ENCODE peak calls at places on chromosomes 11 and 22, in ten cellular contexts. One of them, this sample, is unnamed. For H3K27me3, the result is how much of the 10 kb centered on the place peaks cover.

GRCh38 chr11:70519117-70519516 is 120.8 kb downstream of the CTTN start:
- DNase-seq in MG63: no peak
- DNase-seq in pancreas: no peak
- DNase-seq in mesendoderm: no peak
- DNase-seq in AG04450: no peak
- DNase-seq in IMR-90: no peak
- DNase-seq in HL-60: no peak
- DNase-seq in CD4-positive, alpha-beta memory T cell: no peak
- DNase-seq in adrenal gland: no peak
- DNase-seq in fibroblast of lung: no peak
- DNase-seq in this sample: no peak

GRCh38 chr11:44673691-44674090 is 53.1 kb upstream of the TSPAN18 start:
- DNase-seq in AG04450: no peak
- DNase-seq in mesendoderm: no peak
- DNase-seq in adrenal gland: no peak
- DNase-seq in IMR-90: no peak
- DNase-seq in pancreas: no peak
- DNase-seq in fibroblast of lung: no peak
- DNase-seq in CD4-positive, alpha-beta memory T cell: no peak
- DNase-seq in MG63: no peak
- DNase-seq in HL-60: no peak
- DNase-seq in this sample: no peak

GRCh38 chr11:111935331-111936044 is 1.7 kb upstream of the DIXDC1 start:
- DNase-seq in IMR-90: peak
- DNase-seq in pancreas: no peak
- DNase-seq in HL-60: peak
- DNase-seq in fibroblast of lung: peak
- DNase-seq in adrenal gland: peak
- DNase-seq in CD4-positive, alpha-beta memory T cell: no peak
- DNase-seq in MG63: no peak
- DNase-seq in mesendoderm: no peak
- DNase-seq in AG04450: no peak
- DNase-seq in this sample: no peak

GRCh38 chr11:128796275-128796674 is 70.8 kb downstream of the KCNJ1 start:
- DNase-seq in HL-60: no peak
- DNase-seq in mesendoderm: no peak
- DNase-seq in pancreas: no peak
- DNase-seq in fibroblast of lung: peak
- DNase-seq in adrenal gland: no peak
- DNase-seq in IMR-90: peak
- DNase-seq in AG04450: no peak
- DNase-seq in CD4-positive, alpha-beta memory T cell: no peak
- DNase-seq in MG63: no peak
- DNase-seq in this sample: no peak

GRCh38 chr11:34948721-34949120 is 32.3 kb downstream of the PDHX start:
- DNase-seq in CD4-positive, alpha-beta memory T cell: no peak
- DNase-seq in IMR-90: peak
- DNase-seq in HL-60: no peak
- DNase-seq in pancreas: no peak
- DNase-seq in adrenal gland: peak
- DNase-seq in MG63: peak
- DNase-seq in fibroblast of lung: peak
- DNase-seq in AG04450: no peak
- DNase-seq in mesendoderm: no peak
- DNase-seq in this sample: no peak

GRCh38 chr11:80346660-80347059 is 905.8 kb upstream of the TENM4 start:
- DNase-seq in AG04450: no peak
- DNase-seq in CD4-positive, alpha-beta memory T cell: no peak
- DNase-seq in HL-60: no peak
- DNase-seq in pancreas: no peak
- DNase-seq in fibroblast of lung: no peak
- DNase-seq in mesendoderm: no peak
- DNase-seq in adrenal gland: peak
- DNase-seq in IMR-90: no peak
- DNase-seq in MG63: no peak
- DNase-seq in this sample: no peak

GRCh38 chr11:39239553-39239952 is 2219.9 kb downstream of the LRRC4C start:
- DNase-seq in IMR-90: no peak
- DNase-seq in adrenal gland: no peak
- DNase-seq in AG04450: no peak
- DNase-seq in MG63: no peak
- DNase-seq in HL-60: no peak
- DNase-seq in mesendoderm: peak
- DNase-seq in CD4-positive, alpha-beta memory T cell: no peak
- DNase-seq in pancreas: no peak
- DNase-seq in fibroblast of lung: no peak
- DNase-seq in this sample: no peak

GRCh38 chr11:36376315-36376887 is 80.3 kb downstream of the PRR5L start:
- DNase-seq in AG04450: no peak
- DNase-seq in fibroblast of lung: no peak
- DNase-seq in mesendoderm: peak
- DNase-seq in IMR-90: peak
- DNase-seq in HL-60: no peak
- DNase-seq in MG63: peak
- DNase-seq in adrenal gland: peak
- DNase-seq in CD4-positive, alpha-beta memory T cell: no peak
- DNase-seq in pancreas: peak
- DNase-seq in this sample: no peak

GRCh38 chr11:13668957-13669521 is 571 bp downstream of the FAR1 start:
- DNase-seq in pancreas: peak
- DNase-seq in AG04450: no peak
- DNase-seq in mesendoderm: peak
- DNase-seq in fibroblast of lung: peak
- DNase-seq in HL-60: no peak
- DNase-seq in MG63: peak
- DNase-seq in IMR-90: peak
- DNase-seq in adrenal gland: peak
- DNase-seq in CD4-positive, alpha-beta memory T cell: no peak
- DNase-seq in this sample: peak

GRCh38 chr22:25068701-25069100 is 116.2 kb downstream of the KIAA1671 start:
- DNase-seq in pancreas: no peak
- DNase-seq in mesendoderm: no peak
- DNase-seq in CD4-positive, alpha-beta memory T cell: peak
- DNase-seq in HL-60: no peak
- DNase-seq in adrenal gland: no peak
- DNase-seq in MG63: no peak
- DNase-seq in IMR-90: no peak
- DNase-seq in fibroblast of lung: no peak
- DNase-seq in AG04450: no peak
- DNase-seq in this sample: no peak

GRCh38 chr22:29797351-29797750 is 30.2 kb downstream of the UQCR10 start:
- DNase-seq in MG63: no peak
- DNase-seq in IMR-90: no peak
- DNase-seq in CD4-positive, alpha-beta memory T cell: no peak
- DNase-seq in mesendoderm: no peak
- DNase-seq in pancreas: no peak
- DNase-seq in HL-60: peak
- DNase-seq in adrenal gland: no peak
- DNase-seq in fibroblast of lung: no peak
- DNase-seq in AG04450: no peak
- DNase-seq in this sample: no peak

GRCh38 chr11:3905080-3905953 is 49.9 kb downstream of the STIM1 start:
- DNase-seq in MG63: no peak
- DNase-seq in IMR-90: peak
- DNase-seq in AG04450: no peak
- DNase-seq in CD4-positive, alpha-beta memory T cell: peak
- DNase-seq in pancreas: no peak
- DNase-seq in mesendoderm: peak
- DNase-seq in adrenal gland: peak
- DNase-seq in fibroblast of lung: peak
- DNase-seq in HL-60: peak
- DNase-seq in this sample: no peak

GRCh38 chr11:58178444-58178843 is 10.4 kb upstream of the OR9Q2 start:
- DNase-seq in CD4-positive, alpha-beta memory T cell: no peak
- DNase-seq in mesendoderm: no peak
- DNase-seq in adrenal gland: no peak
- DNase-seq in HL-60: no peak
- DNase-seq in IMR-90: no peak
- DNase-seq in AG04450: no peak
- DNase-seq in MG63: no peak
- DNase-seq in pancreas: no peak
- DNase-seq in fibroblast of lung: no peak
- DNase-seq in this sample: no peak

GRCh38 chr11:117794144-117794543 is 2.9 kb downstream of the DSCAML1 start:
- DNase-seq in pancreas: no peak
- DNase-seq in mesendoderm: no peak
- DNase-seq in AG04450: no peak
- DNase-seq in adrenal gland: no peak
- DNase-seq in CD4-positive, alpha-beta memory T cell: no peak
- DNase-seq in HL-60: no peak
- DNase-seq in MG63: no peak
- DNase-seq in fibroblast of lung: no peak
- DNase-seq in IMR-90: no peak
- DNase-seq in this sample: no peak
- H3K27me3 ChIP-seq in pancreas: under half
- H3K27me3 ChIP-seq in mesendoderm: under half
- H3K27me3 ChIP-seq in AG04450: under half
- H3K27me3 ChIP-seq in adrenal gland: under half
- H3K27me3 ChIP-seq in CD4-positive, alpha-beta memory T cell: under half
- H3K27me3 ChIP-seq in HL-60: under half
- H3K27me3 ChIP-seq in MG63: under half
- H3K27me3 ChIP-seq in fibroblast of lung: under half
- H3K27me3 ChIP-seq in IMR-90: under half
- H3K27me3 ChIP-seq in this sample: half or more

DNA sequence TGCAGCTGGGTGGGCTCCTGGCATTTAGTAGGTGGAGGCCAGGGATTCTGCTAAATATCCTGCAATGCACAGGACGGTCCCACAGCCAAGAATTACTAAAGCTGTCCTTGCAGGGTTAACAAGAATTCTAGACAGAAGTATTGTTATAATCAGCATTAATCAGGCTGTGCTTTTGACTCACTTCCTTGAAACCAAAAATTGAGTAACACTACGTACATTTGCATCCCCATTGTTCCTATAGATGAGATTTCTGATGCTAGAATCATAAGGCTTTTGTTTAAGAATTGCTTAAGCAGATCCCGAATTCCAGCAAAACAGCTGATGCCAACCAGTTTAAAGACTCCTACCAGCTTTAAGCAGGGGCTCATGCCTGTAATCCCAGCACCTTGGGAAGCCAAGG is 11.4 kb downstream of the SLC6A5 start:
- DNase-seq in mesendoderm: no peak
- DNase-seq in HL-60: no peak
- DNase-seq in MG63: no peak
- DNase-seq in AG04450: no peak
- DNase-seq in IMR-90: no peak
- DNase-seq in pancreas: no peak
- DNase-seq in CD4-positive, alpha-beta memory T cell: no peak
- DNase-seq in fibroblast of lung: no peak
- DNase-seq in adrenal gland: no peak
- DNase-seq in this sample: peak
- H3K27me3 ChIP-seq in mesendoderm: under half
- H3K27me3 ChIP-seq in HL-60: under half
- H3K27me3 ChIP-seq in MG63: under half
- H3K27me3 ChIP-seq in AG04450: under half
- H3K27me3 ChIP-seq in IMR-90: under half
- H3K27me3 ChIP-seq in pancreas: under half
- H3K27me3 ChIP-seq in CD4-positive, alpha-beta memory T cell: under half
- H3K27me3 ChIP-seq in fibroblast of lung: under half
- H3K27me3 ChIP-seq in adrenal gland: under half
- H3K27me3 ChIP-seq in this sample: under half

DNA sequence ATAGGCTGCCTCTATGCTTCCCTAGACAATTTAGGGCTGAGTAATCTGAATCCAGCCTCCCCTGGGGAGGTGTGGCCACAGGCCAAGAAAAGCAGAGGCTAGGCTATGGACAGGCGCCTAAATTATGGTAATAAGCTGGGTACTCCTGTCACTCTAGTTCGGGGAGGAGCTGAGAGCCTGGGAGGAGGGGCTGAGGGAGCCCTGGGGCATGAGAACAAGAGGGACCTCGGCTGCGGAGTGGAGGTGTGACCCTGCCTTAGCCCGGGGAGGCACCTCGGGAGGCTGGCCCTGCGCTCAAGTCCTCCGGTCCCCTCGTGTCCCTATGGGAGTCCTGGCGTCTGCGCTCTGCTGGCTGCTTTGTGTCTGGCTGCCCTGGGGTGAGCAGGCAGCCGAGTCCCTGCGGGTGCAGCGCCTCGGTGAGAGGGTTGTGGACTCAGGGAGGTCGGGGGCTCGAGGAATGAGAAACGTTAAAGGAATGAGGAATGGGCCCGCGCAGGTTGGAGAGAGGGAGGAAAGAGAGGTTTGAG is at the start of gene OTOG:
- DNase-seq in mesendoderm: peak
- DNase-seq in adrenal gland: no peak
- DNase-seq in HL-60: no peak
- DNase-seq in fibroblast of lung: no peak
- DNase-seq in pancreas: no peak
- DNase-seq in AG04450: no peak
- DNase-seq in IMR-90: no peak
- DNase-seq in MG63: peak
- DNase-seq in CD4-positive, alpha-beta memory T cell: no peak
- DNase-seq in this sample: peak
- H3K27me3 ChIP-seq in mesendoderm: under half
- H3K27me3 ChIP-seq in adrenal gland: under half
- H3K27me3 ChIP-seq in HL-60: under half
- H3K27me3 ChIP-seq in fibroblast of lung: under half
- H3K27me3 ChIP-seq in pancreas: under half
- H3K27me3 ChIP-seq in AG04450: under half
- H3K27me3 ChIP-seq in IMR-90: under half
- H3K27me3 ChIP-seq in MG63: under half
- H3K27me3 ChIP-seq in CD4-positive, alpha-beta memory T cell: under half
- H3K27me3 ChIP-seq in this sample: under half

GRCh38 chr22:22721681-22722309 is 77.4 kb downstream of the GGTLC2 start:
- DNase-seq in fibroblast of lung: peak
- DNase-seq in IMR-90: peak
- DNase-seq in HL-60: no peak
- DNase-seq in MG63: peak
- DNase-seq in pancreas: no peak
- DNase-seq in mesendoderm: no peak
- DNase-seq in adrenal gland: no peak
- DNase-seq in AG04450: no peak
- DNase-seq in CD4-positive, alpha-beta memory T cell: no peak
- DNase-seq in this sample: no peak

GRCh38 chr22:22716136-22716535 is 71.7 kb downstream of the GGTLC2 start:
- DNase-seq in IMR-90: no peak
- DNase-seq in HL-60: no peak
- DNase-seq in CD4-positive, alpha-beta memory T cell: no peak
- DNase-seq in mesendoderm: no peak
- DNase-seq in MG63: no peak
- DNase-seq in pancreas: no peak
- DNase-seq in AG04450: no peak
- DNase-seq in adrenal gland: no peak
- DNase-seq in fibroblast of lung: no peak
- DNase-seq in this sample: no peak

GRCh38 chr22:22720201-22720723 is 75.8 kb downstream of the GGTLC2 start:
- DNase-seq in AG04450: no peak
- DNase-seq in HL-60: peak
- DNase-seq in CD4-positive, alpha-beta memory T cell: peak
- DNase-seq in IMR-90: peak
- DNase-seq in fibroblast of lung: peak
- DNase-seq in MG63: peak
- DNase-seq in mesendoderm: peak
- DNase-seq in adrenal gland: no peak
- DNase-seq in pancreas: no peak
- DNase-seq in this sample: peak

GRCh38 chr22:22717723-22718122 is 73.3 kb downstream of the GGTLC2 start:
- DNase-seq in mesendoderm: no peak
- DNase-seq in pancreas: no peak
- DNase-seq in MG63: no peak
- DNase-seq in HL-60: no peak
- DNase-seq in CD4-positive, alpha-beta memory T cell: no peak
- DNase-seq in adrenal gland: no peak
- DNase-seq in AG04450: no peak
- DNase-seq in fibroblast of lung: no peak
- DNase-seq in IMR-90: no peak
- DNase-seq in this sample: no peak

GRCh38 chr22:22720724-22721261 is 76.4 kb downstream of the GGTLC2 start:
- DNase-seq in pancreas: no peak
- DNase-seq in mesendoderm: no peak
- DNase-seq in MG63: no peak
- DNase-seq in fibroblast of lung: no peak
- DNase-seq in adrenal gland: peak
- DNase-seq in CD4-positive, alpha-beta memory T cell: no peak
- DNase-seq in IMR-90: no peak
- DNase-seq in HL-60: peak
- DNase-seq in AG04450: no peak
- DNase-seq in this sample: no peak
- H3K27me3 ChIP-seq in pancreas: under half
- H3K27me3 ChIP-seq in mesendoderm: under half
- H3K27me3 ChIP-seq in MG63: under half
- H3K27me3 ChIP-seq in fibroblast of lung: under half
- H3K27me3 ChIP-seq in adrenal gland: under half
- H3K27me3 ChIP-seq in CD4-positive, alpha-beta memory T cell: under half
- H3K27me3 ChIP-seq in IMR-90: under half
- H3K27me3 ChIP-seq in HL-60: under half
- H3K27me3 ChIP-seq in AG04450: under half
- H3K27me3 ChIP-seq in this sample: under half